ENCODE peak calls at places on chromosomes 12 and 14, in six cellular contexts. H, N, L, F, M and D are unnamed samples.

GRCh38 chr12:48557919-48558318 is 11.9 kb downstream of the LALBA start:
- DNase-seq in L (no peak), F (no peak), H (no peak), N (no peak), M (no peak), D (no peak)

GRCh38 chr12:113237748-113238147 is 16.5 kb downstream of the TPCN1 start:
- DNase-seq in M (peak), L (no peak), H (no peak), F (no peak), N (no peak), D (no peak)

GRCh38 chr14:25381498-25381897 is 331.6 kb upstream of the STXBP6 start:
- DNase-seq in L (peak), F (peak), H (no peak), N (no peak), M (peak), D (no peak)

GRCh38 chr12:49983892-49984291 is 11.1 kb downstream of the AQP6 start:
- DNase-seq in L (no peak), N (no peak), H (peak), M (peak), F (peak), D (peak)

GRCh38 chr14:74514471-74514932 is 20.9 kb downstream of the ISCA2 start:
- DNase-seq in H (peak), L (peak), M (no peak), F (peak), N (peak), D (peak)

GRCh38 chr14:86543531-86543930 is 1013.6 kb downstream of the FLRT2 start:
- DNase-seq in M (no peak), L (no peak), N (no peak), F (no peak), H (no peak), D (no peak)

GRCh38 chr12:44000309-44000952 is 164.6 kb downstream of the TMEM117 start:
- DNase-seq in F (peak), M (peak), H (peak), N (peak), L (peak), D (peak)

GRCh38 chr12:107339932-107340331 is 246.6 kb upstream of the CRY1 start:
- DNase-seq in M (no peak), L (no peak), F (no peak), N (no peak), H (no peak), D (no peak)

GRCh38 chr12:106767954-106768501 is 6.5 kb upstream of the RIC8B start:
- DNase-seq in N (no peak), H (no peak), M (no peak), F (no peak), L (peak), D (peak)

GRCh38 chr12:12716151-12716844 is 870 bp upstream of the CDKN1B start:
- DNase-seq in M (peak), F (peak), H (peak), L (peak), N (peak), D (peak)

GRCh38 chr12:31482816-31483215 is 108.1 kb downstream of the DENND5B start:
- DNase-seq in H (peak), F (peak), L (no peak), N (no peak), M (peak), D (peak)

GRCh38 chr12:124545508-124546418 is 21.6 kb downstream of the NCOR2 start:
- DNase-seq in N (peak), F (peak), M (no peak), H (no peak), L (no peak), D (peak)

GRCh38 chr12:98750511-98750910 is 105.4 kb downstream of the APAF1 start:
- DNase-seq in N (no peak), L (peak), F (peak), M (no peak), H (no peak), D (peak)

GRCh38 chr14:63243646-63244045 is 39.4 kb downstream of the RHOJ start:
- DNase-seq in N (no peak), F (peak), H (no peak), L (no peak), M (no peak), D (peak)

GRCh38 chr12:103806807-103807206 is 34.2 kb downstream of the NT5DC3 start:
- DNase-seq in M (peak), L (no peak), N (no peak), F (no peak), H (no peak), D (peak)
- H3K4me2 ChIP-seq in M (no peak), L (no peak), N (no peak), F (no peak), H (no peak), D (no peak)

GRCh38 chr12:89305373-89305772 is 46.9 kb downstream of the DUSP6 start:
- DNase-seq in H (no peak), F (no peak), N (no peak), L (no peak), M (no peak), D (no peak)

GRCh38 chr12:89309452-89309802 is 42.9 kb downstream of the DUSP6 start:
- DNase-seq in N (no peak), F (no peak), M (no peak), H (no peak), L (no peak), D (no peak)

GRCh38 chr12:89306827-89307498 is 45.3 kb downstream of the DUSP6 start:
- DNase-seq in F (no peak), M (no peak), N (no peak), H (no peak), L (no peak), D (no peak)

GRCh38 chr12:89309815-89310214 is 42.5 kb downstream of the DUSP6 start:
- DNase-seq in F (no peak), M (no peak), H (no peak), L (no peak), N (no peak), D (no peak)

DNA sequence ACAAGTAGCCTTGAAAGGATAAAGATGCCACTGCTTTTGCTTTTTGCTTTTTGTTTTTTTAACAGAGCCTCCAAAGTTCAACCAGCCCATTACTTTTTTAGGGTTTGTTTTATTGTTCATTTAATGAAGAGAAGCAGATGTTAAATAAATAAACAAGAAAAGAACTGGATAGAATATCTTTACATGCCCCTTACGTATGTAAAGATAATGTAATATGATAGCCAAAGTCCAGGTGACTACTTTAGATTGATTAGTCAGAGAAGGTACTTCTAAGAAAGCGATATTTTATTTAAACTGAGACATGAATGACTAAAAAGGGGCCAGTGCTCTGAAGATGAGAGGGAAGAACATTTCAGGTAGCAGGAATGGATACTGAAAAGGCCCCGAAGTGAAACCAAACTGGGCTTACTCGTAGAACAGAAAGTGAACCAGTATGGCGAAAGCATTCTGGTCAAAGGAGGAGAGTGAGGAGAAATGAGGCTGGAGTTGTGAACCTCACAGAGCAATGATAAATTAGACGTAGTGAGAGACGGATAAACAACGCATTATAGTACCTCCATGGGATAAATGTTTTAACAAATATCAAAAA is 44.5 kb downstream of the DUSP6 start:
- DNase-seq in N (peak), F (no peak), H (no peak), M (no peak), L (no peak), D (no peak)
- H2AFZ ChIP-seq in N (peak), F (peak), H (no peak), M (no peak), L (peak), D (no peak)

GRCh38 chr14:73255693-73256225 is 18.5 kb downstream of the PAPLN start:
- DNase-seq in L (no peak), F (no peak), N (no peak), M (no peak), H (no peak), D (no peak)
- TF ChIP-seq EZH2 in L (no peak), F (no peak), N (no peak), M (no peak), H (no peak), D (no peak)

GRCh38 chr14:55600784-55601561 is 21.0 kb downstream of the KTN1 start:
- DNase-seq in N (no peak), H (peak), L (no peak), M (peak), F (peak), D (peak)
- H3K4me2 ChIP-seq in N (no peak), H (peak), L (peak), M (peak), F (peak), D (no peak)